ENCODE peak calls at places on chromosomes 6 and 20, in seven cellular contexts. I is heart right ventricle; Q is uterus; U is HCT116; M is CD8-positive, alpha-beta T cell; S is body of pancreas; O is stomach. V is an unnamed sample. For H3K4me1, the result is how much of the 10 kb centered on the place peaks cover.

GRCh38 chr6:148981515-148981914 is 234.7 kb downstream of the UST start:
- DNase-seq in I (no peak), Q (no peak), U (no peak), M (no peak), S (no peak), O (no peak), V (no peak)

GRCh38 chr6:25842526-25842925 is 10.7 kb upstream of the SLC17A1 start:
- DNase-seq in I (no peak), Q (no peak), U (no peak), M (no peak), S (no peak), O (no peak), V (no peak)

GRCh38 chr20:58019027-58019849 is 209.2 kb downstream of the ANKRD60 start:
- DNase-seq in I (no peak), Q (no peak), U (no peak), M (no peak), S (no peak), O (no peak), V (peak)

GRCh38 chr6:145756170-145756662 is 20.9 kb upstream of the EPM2A start:
- DNase-seq in I (no peak), Q (peak), U (no peak), M (no peak), S (peak), O (no peak), V (no peak)

GRCh38 chr6:33424855-33425667 is 5.2 kb downstream of the SYNGAP1 start:
- DNase-seq in I (no peak), Q (peak), U (no peak), M (no peak), S (no peak), O (no peak), V (no peak)

GRCh38 chr6:37987008-37987407 is 167.5 kb downstream of the ZFAND3 start:
- DNase-seq in I (no peak), Q (no peak), U (no peak), M (no peak), S (no peak), O (no peak), V (no peak)

GRCh38 chr6:42407379-42407778 is 44.3 kb downstream of the TRERF1 start:
- DNase-seq in I (no peak), Q (no peak), U (no peak), M (no peak), S (peak), O (no peak), V (no peak)

GRCh38 chr6:37021356-37022129 is 16.1 kb downstream of the FGD2 start:
- DNase-seq in I (no peak), Q (no peak), U (no peak), M (peak), S (no peak), O (no peak), V (peak)

GRCh38 chr6:32845381-32845884 is 1.6 kb upstream of the PSMB8 start:
- DNase-seq in I (no peak), Q (no peak), U (no peak), M (peak), S (peak), O (no peak), V (no peak)

GRCh38 chr20:43955244-43956191 is 40.9 kb downstream of the TOX2 start:
- DNase-seq in I (no peak), Q (no peak), U (peak), M (peak), S (peak), O (no peak), V (no peak)

GRCh38 chr20:61837200-61837599 is 228.5 kb downstream of the TAF4 start:
- DNase-seq in I (no peak), Q (no peak), U (no peak), M (no peak), S (no peak), O (no peak), V (no peak)

GRCh38 chr6:127971945-127972391 is 71.1 kb upstream of the THEMIS start:
- DNase-seq in I (no peak), Q (no peak), U (no peak), M (peak), S (no peak), O (no peak), V (no peak)
- H3K4me3 ChIP-seq in I (peak), Q (no peak), U (no peak), M (peak), S (no peak), O (no peak), V (no peak)

GRCh38 chr20:49701313-49701731 is 12.4 kb downstream of the B4GALT5 start:
- DNase-seq in I (no peak), Q (no peak), U (no peak), M (no peak), S (no peak), O (no peak), V (no peak)
- H3K4me1 ChIP-seq in I (half or more), Q (under half), U (half or more), M (under half), S (half or more), O (half or more), V (under half)

GRCh38 chr6:13275435-13275989 is 52.8 kb downstream of the TBC1D7 start:
- DNase-seq in I (no peak), Q (no peak), U (no peak), M (no peak), S (no peak), O (no peak), V (no peak)

GRCh38 chr6:13272131-13273046 is 55.9 kb downstream of the TBC1D7 start:
- DNase-seq in I (peak), Q (no peak), U (no peak), M (no peak), S (peak), O (peak), V (peak)

GRCh38 chr6:13274707-13275434 is 53.5 kb downstream of the TBC1D7 start:
- DNase-seq in I (no peak), Q (no peak), U (no peak), M (no peak), S (no peak), O (no peak), V (no peak)

GRCh38 chr6:13273202-13273930 is 55.0 kb downstream of the TBC1D7 start:
- DNase-seq in I (no peak), Q (no peak), U (no peak), M (no peak), S (no peak), O (no peak), V (no peak)

GRCh38 chr6:13273931-13274706 is 54.2 kb downstream of the TBC1D7 start:
- DNase-seq in I (no peak), Q (no peak), U (no peak), M (peak), S (peak), O (peak), V (no peak)
- H3K27ac ChIP-seq in I (no peak), Q (no peak), U (no peak), M (no peak), S (no peak), O (no peak), V (no peak)

DNA sequence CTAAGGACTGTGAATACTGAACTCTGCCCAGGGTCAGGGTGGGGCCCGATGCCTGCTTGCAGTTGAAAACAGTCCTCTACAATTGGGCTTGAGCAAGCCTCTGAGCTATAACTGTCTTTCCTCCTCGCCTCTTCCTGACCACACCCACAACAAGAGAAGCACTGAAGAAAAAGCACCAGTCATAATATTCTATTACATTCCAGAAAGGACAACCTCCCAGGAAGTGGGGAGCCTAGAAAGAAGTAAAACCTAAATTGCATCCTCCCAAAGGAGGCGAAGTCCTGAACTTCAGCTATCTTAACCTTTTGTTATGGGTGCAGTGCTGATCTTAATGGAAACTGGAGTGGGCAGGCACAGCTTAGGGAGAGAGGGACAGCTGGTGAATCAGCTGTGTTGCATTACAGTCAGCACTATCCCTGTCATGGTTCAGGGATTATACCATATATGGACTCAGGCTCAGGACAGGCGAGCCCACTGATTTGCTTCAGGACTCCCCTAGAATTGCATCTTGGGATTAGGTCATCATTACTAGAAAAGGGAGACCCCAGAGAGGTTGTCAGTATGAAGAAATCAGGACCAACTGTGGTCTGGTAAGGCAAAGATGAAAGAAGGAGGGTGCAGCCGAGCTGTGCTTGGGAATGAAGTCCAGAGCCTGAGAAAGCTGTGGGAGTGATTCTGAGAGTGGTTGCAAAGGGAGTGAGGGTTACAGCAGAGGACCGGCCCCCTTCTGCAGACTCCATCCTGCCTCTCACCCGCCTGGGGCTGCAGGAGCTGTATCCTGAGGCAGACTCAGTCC is 18.3 kb upstream of the TRAM2 start:
- DNase-seq in I (peak), Q (peak), U (no peak), M (no peak), S (peak), O (no peak), V (peak)
- H3K4me3 ChIP-seq in I (no peak), Q (no peak), U (no peak), M (no peak), S (no peak), O (no peak), V (no peak)

GRCh38 chr6:135104199-135104598 is 49.6 kb upstream of the HBS1L start:
- DNase-seq in I (no peak), Q (no peak), U (no peak), M (no peak), S (no peak), O (no peak), V (no peak)
- H3K4me1 ChIP-seq in I (under half), Q (under half), U (under half), M (under half), S (under half), O (under half), V (under half)

DNA sequence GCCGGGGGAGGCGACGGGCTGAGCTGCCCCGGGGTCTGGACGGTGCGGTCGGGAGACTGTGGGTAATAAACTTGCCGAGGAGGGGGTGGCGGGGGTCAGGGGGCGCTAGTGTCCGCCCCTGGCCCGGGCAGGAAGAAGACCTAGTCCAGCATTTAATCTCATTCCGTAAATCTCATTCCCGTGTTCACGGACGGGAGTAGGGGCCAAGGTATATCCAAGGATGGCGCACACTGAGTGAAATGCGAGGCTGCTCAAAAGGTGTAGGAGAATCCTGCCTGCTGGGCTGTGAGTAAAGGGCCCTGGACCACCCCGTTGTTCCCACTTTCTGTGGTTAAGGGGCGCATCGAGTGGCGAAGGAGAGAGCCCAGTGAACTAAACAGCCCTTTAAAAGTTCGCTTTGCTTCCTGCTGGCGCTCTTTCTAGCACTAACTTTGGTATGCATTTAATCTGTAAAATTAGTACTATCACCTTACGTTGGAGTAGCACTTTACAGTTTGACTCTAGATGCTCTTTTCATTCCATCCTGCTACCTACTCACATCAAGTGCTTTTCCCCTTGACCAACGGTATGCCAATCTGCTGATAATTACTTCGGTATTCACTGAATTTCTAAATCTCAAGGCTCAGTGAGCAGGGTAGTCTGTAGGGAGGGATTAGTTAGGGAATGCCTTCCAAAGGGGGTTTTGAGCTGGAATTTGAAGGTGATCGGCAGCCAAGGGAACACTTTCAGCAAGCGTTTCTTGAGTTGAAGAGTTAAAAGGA is 730 bp downstream of the PARD6B start:
- DNase-seq in I (no peak), Q (no peak), U (no peak), M (peak), S (no peak), O (no peak), V (no peak)
- H3K27ac ChIP-seq in I (peak), Q (peak), U (peak), M (peak), S (peak), O (peak), V (peak)

GRCh38 chr20:2528671-2529070 is 7.7 kb upstream of the TMC2 start:
- DNase-seq in I (no peak), Q (no peak), U (no peak), M (no peak), S (no peak), O (no peak), V (no peak)

GRCh38 chr20:2521369-2522305 is 12.9 kb upstream of the ZNF343 start:
- DNase-seq in I (peak), Q (no peak), U (peak), M (peak), S (peak), O (peak), V (peak)

GRCh38 chr20:2527762-2528161 is 8.6 kb upstream of the TMC2 start:
- DNase-seq in I (no peak), Q (no peak), U (no peak), M (no peak), S (no peak), O (no peak), V (no peak)

GRCh38 chr20:2523919-2524434 is 12.4 kb upstream of the TMC2 start:
- DNase-seq in I (no peak), Q (no peak), U (no peak), M (no peak), S (no peak), O (no peak), V (no peak)

DNA sequence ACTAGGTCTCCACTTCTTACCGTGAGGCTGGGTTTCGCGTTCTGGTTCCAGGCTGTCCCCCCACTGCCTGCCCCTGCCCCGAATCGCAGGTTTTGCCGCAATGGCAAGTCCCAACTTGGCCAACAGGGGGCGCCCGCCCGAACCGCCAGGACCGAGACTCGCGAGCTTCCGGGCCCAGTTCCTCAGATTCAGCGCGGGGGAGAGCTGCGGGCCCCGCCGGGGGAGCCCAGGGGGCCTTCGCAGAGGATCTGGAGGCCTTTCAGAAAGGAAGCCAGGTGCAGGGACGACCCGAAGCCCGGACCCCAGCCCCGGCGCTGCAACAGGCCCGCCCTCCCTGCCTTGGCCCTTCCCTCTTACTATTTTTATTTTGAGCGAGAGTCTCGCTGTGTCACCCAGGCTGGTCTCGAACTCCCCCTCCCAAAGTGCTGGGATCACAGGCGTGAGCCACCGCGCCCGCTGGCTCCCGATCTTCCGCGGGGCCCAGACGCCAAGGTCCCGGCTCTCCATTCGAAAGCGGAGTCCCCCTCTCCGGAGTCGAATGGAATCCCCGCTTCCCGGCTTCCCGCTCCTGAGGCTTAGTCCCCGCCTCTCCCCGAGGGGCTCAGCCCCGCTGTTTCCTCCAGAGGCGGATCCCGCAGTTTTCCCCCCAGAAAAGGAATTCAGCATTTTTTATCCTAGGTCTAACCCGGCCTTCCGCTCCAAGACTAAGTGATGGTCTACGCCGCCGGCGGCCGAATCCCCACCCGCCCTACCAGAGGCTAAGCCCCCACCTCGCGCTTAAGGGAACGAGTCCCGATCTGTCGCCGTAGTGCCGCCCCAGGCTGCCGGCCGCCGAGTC is 11.7 kb upstream of the TMC2 start:
- DNase-seq in I (peak), Q (peak), U (peak), M (peak), S (peak), O (peak), V (peak)
- H3K4me3 ChIP-seq in I (peak), Q (peak), U (peak), M (peak), S (peak), O (peak), V (peak)

DNA sequence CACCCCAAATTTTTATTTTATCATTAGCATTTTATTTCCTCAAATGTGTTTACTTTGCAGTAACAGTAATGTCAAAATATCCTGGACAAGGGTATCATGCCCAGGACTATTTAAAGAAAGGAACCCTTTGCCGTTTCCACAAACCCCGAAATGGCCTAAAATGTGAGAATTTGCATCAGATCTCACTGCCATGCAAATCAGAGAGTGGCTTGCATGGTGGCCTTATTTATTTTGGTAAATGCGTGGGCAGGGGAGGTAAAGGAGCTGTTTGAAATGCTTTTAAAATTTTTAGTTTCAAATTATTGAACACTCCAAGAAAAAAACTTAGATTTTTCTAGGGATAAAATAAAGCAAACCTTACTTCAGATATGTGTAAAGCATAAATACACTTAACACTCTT is 43.8 kb downstream of the ADAT2 start:
- DNase-seq in I (no peak), Q (no peak), U (no peak), M (no peak), S (no peak), O (no peak), V (no peak)
- H3K4me1 ChIP-seq in I (under half), Q (under half), U (under half), M (under half), S (under half), O (under half), V (under half)

V was measured in right cardiac atrium.